ENCODE peak calls at places on chromosome 5, in seven cellular contexts. A is CD4-positive, CD25-positive, alpha-beta regulatory T cell; S is keratinocyte; L is stomach; H is tibial artery; Z is cardiac muscle cell; T is IMR-90. O is an unnamed sample.

GRCh38 chr5:36763454-36763853 is 113.1 kb upstream of the NIPBL start:
- DNase-seq in A (no peak), S (no peak), L (no peak), H (no peak), Z (no peak), T (no peak), O (no peak)

GRCh38 chr5:40503438-40503837 is 176.3 kb upstream of the PTGER4 start:
- DNase-seq in A (no peak), S (no peak), L (no peak), H (no peak), Z (no peak), T (peak; percentile 56), O (no peak)

GRCh38 chr5:135600141-135600570 is 21.4 kb upstream of the CXCL14 start:
- DNase-seq in A (no peak), S (no peak), L (no peak), H (no peak), Z (no peak), T (no peak), O (no peak)

GRCh38 chr5:16539169-16539666 is 73.6 kb upstream of the ZNF622 start:
- DNase-seq in A (no peak), S (peak; percentile 42), L (peak; percentile 29), H (peak; percentile 88), Z (peak; percentile 53), T (peak; percentile 80), O (peak; percentile 83)

GRCh38 chr5:174044451-174044850 is 1.1 kb upstream of the NSG2 start:
- DNase-seq in A (no peak), S (no peak), L (no peak), H (no peak), Z (no peak), T (no peak), O (no peak)

GRCh38 chr5:61809651-61810050 is 477.6 kb downstream of the ZSWIM6 start:
- DNase-seq in A (no peak), S (peak; percentile 81), L (peak; percentile 55), H (no peak), Z (no peak), T (no peak), O (no peak)

GRCh38 chr5:76204713-76205112 is 121.5 kb downstream of the SV2C start:
- DNase-seq in A (no peak), S (no peak), L (peak; percentile 40), H (no peak), Z (no peak), T (no peak), O (no peak)

GRCh38 chr5:180253036-180253824 is 38.7 kb downstream of the MAPK9 start:
- DNase-seq in A (no peak), S (no peak), L (no peak), H (no peak), Z (no peak), T (no peak), O (no peak)

GRCh38 chr5:95669540-95669939 is 13.3 kb downstream of the SPATA9 start:
- DNase-seq in A (no peak), S (no peak), L (peak; percentile 26), H (peak; percentile 80), Z (peak; percentile 95), T (peak; percentile 99), O (peak; percentile 55)

GRCh38 chr5:136226401-136226800 is 33.4 kb upstream of the SMIM32 start:
- DNase-seq in A (no peak), S (no peak), L (no peak), H (no peak), Z (no peak), T (no peak), O (no peak)

GRCh38 chr5:40694433-40694832 is 14.7 kb downstream of the PTGER4 start:
- DNase-seq in A (no peak), S (no peak), L (no peak), H (no peak), Z (no peak), T (no peak), O (no peak)

GRCh38 chr5:168238422-168238821 is 53.0 kb upstream of the WWC1 start:
- DNase-seq in A (no peak), S (no peak), L (no peak), H (no peak), Z (no peak), T (no peak), O (no peak)

GRCh38 chr5:179974946-179975712 is 67.4 kb upstream of the TBC1D9B start:
- DNase-seq in A (peak; percentile 55), S (no peak), L (no peak), H (no peak), Z (peak; percentile 41), T (no peak), O (no peak)

GRCh38 chr5:31939151-31939550 is 235.0 kb downstream of the GOLPH3 start:
- DNase-seq in A (no peak), S (no peak), L (no peak), H (no peak), Z (peak; percentile 51), T (no peak), O (no peak)

GRCh38 chr5:123752576-123752975 is 240.6 kb downstream of the CSNK1G3 start:
- DNase-seq in A (no peak), S (no peak), L (no peak), H (peak; percentile 39), Z (peak; percentile 83), T (peak; percentile 89), O (peak; percentile 55)

GRCh38 chr5:14365831-14366435 is 215.7 kb upstream of the OTULINL start:
- DNase-seq in A (peak; percentile 94), S (no peak), L (no peak), H (no peak), Z (no peak), T (no peak), O (no peak)

GRCh38 chr5:66814146-66814991 is 218.2 kb downstream of the MAST4 start:
- DNase-seq in A (peak; percentile 85), S (no peak), L (no peak), H (no peak), Z (peak; percentile 67), T (peak; percentile 63), O (peak; percentile 59)

GRCh38 chr5:144203750-144204596 is 33.3 kb downstream of the KCTD16 start:
- DNase-seq in A (peak; percentile 70), S (no peak), L (peak; percentile 42), H (peak; percentile 40), Z (peak; percentile 84), T (peak; percentile 82), O (peak; percentile 20)

GRCh38 chr5:124393564-124394379 is 352.7 kb downstream of the ZNF608 start:
- DNase-seq in A (no peak), S (no peak), L (no peak), H (no peak), Z (no peak), T (no peak), O (no peak)

GRCh38 chr5:74648835-74649286 is 8.3 kb upstream of the ENC1 start:
- DNase-seq in A (peak; percentile 58), S (no peak), L (no peak), H (no peak), Z (peak; percentile 77), T (peak; percentile 65), O (no peak)

GRCh38 chr5:92629000-92629399 is 952.0 kb downstream of the NR2F1-AS1 start:
- DNase-seq in A (no peak), S (no peak), L (no peak), H (no peak), Z (no peak), T (no peak), O (no peak)

GRCh38 chr5:148458036-148458888 is 74.5 kb downstream of the FBXO38 start:
- DNase-seq in A (no peak), S (no peak), L (no peak), H (no peak), Z (no peak), T (no peak), O (no peak)
- H3K4me1 ChIP-seq in A (no peaks in the 10 kb centered on the region), S (no peaks in the 10 kb centered on the region), L (no peaks in the 10 kb centered on the region), H (no peaks in the 10 kb centered on the region), Z (peaks cover 23% of the 10 kb centered on the region), T (no peaks in the 10 kb centered on the region), O (no peaks in the 10 kb centered on the region)

DNA sequence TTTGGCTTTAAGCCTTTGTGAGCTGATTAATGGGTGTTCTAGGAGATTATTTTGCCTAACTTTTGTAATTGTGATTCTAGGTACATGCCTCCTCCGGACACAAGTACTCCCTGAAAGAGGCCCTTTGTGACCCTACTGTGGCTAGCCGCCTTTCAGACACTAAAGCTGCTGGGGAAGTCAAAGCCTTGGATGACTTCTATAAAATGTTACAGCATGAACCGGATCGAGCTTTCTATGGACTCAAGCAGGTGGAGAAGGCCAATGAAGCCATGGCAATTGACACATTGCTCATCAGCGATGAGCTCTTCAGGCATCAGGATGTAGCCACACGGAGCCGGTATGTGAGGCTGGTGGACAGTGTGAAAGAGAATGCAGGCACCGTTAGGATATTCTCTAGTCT is 13.6 kb downstream of the ITGA1 start:
- DNase-seq in A (peak; percentile 6), S (no peak), L (no peak), H (no peak), Z (no peak), T (peak; percentile 46), O (no peak)
- H3K4me1 ChIP-seq in A (peaks cover 41% of the 10 kb centered on the region), S (peaks cover 20% of the 10 kb centered on the region), L (peaks cover 49% of the 10 kb centered on the region), H (no peaks in the 10 kb centered on the region), Z (peaks cover 30% of the 10 kb centered on the region), T (peaks cover 2% of the 10 kb centered on the region), O (no peaks in the 10 kb centered on the region)

GRCh38 chr5:139769477-139769876 is 26.1 kb upstream of the PSD2 start:
- DNase-seq in A (no peak), S (no peak), L (no peak), H (no peak), Z (no peak), T (no peak), O (no peak)

GRCh38 chr5:139765409-139766217 is 30.0 kb upstream of the PSD2 start:
- DNase-seq in A (peak; percentile 83), S (no peak), L (peak; percentile 77), H (peak; percentile 61), Z (peak; percentile 80), T (peak; percentile 57), O (peak; percentile 62)

GRCh38 chr5:139770722-139771121 is 24.9 kb upstream of the PSD2 start:
- DNase-seq in A (no peak), S (no peak), L (no peak), H (no peak), Z (no peak), T (no peak), O (no peak)

GRCh38 chr5:139768802-139769465 is 26.7 kb upstream of the PSD2 start:
- DNase-seq in A (no peak), S (no peak), L (no peak), H (no peak), Z (no peak), T (no peak), O (no peak)

GRCh38 chr5:139767960-139768359 is 27.6 kb upstream of the PSD2 start:
- DNase-seq in A (no peak), S (no peak), L (no peak), H (no peak), Z (no peak), T (no peak), O (no peak)
- H3K4me1 ChIP-seq in A (peaks cover 18% of the 10 kb centered on the region), S (no peaks in the 10 kb centered on the region), L (peaks cover 20% of the 10 kb centered on the region), H (no peaks in the 10 kb centered on the region), Z (peaks cover 3% of the 10 kb centered on the region), T (no peaks in the 10 kb centered on the region), O (no peaks in the 10 kb centered on the region)

DNA sequence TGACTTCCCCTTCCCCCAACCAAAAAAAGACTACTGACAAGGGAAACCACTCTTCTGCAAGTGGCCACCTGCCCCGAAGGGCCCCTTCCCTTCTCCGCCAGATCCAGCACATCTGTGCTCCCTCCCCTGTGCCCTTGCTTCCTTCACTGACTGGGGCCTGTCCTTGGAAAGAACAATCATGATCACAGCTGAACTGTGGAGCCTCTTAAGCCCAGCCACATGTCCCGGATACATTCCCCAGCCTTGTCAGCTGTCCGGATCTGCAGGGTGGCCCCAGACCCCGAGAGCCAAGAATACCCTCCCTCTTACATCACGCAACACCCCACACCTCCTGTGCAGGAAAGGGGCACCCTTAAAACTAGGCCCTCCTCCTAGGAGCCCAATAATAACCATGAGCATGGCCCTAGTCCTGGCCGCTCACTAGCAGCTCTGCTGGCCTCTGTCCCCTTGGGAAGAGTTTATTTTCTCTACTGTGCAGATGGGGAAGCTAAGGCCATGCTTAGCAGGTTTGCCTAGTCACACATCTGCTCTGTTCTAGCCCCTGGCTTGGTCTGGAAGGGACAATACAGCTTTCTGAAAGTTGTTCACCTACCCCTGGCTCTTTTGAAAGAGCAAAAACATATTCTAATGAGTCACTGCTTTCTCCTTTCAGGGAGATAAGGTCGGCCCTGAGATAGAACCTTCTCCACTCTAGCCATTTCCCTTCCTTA is 3.8 kb downstream of the SPRY4 start:
- DNase-seq in A (no peak), S (no peak), L (no peak), H (no peak), Z (peak; percentile 44), T (peak; percentile 47), O (no peak)
- H3K4me1 ChIP-seq in A (peaks cover 27% of the 10 kb centered on the region), S (peaks cover 34% of the 10 kb centered on the region), L (peaks cover 76% of the 10 kb centered on the region), H (no peaks in the 10 kb centered on the region), Z (peaks cover 51% of the 10 kb centered on the region), T (peaks cover 35% of the 10 kb centered on the region), O (peaks cover 95% of the 10 kb centered on the region)

O was measured in tibial nerve.